ENCODE peak calls at places on chromosomes 11 and 22, in nine cellular contexts. W, B, K, E, F, Q, A, G and D are unnamed samples.

GRCh38 chr11:57903441-57904123 is 120.1 kb upstream of the OR9Q1 start:
- DNase-seq in A (no peak), K (peak; percentile 65), B (peak; percentile 10), Q (no peak), W (peak; percentile 10), F (peak; percentile 51), E (peak; percentile 21), G (no peak), D (peak; percentile 91)

GRCh38 chr11:128525411-128526243 is 61.7 kb downstream of the ETS1 start:
- DNase-seq in W (peak; percentile 92), Q (no peak), B (peak; percentile 74), A (no peak), F (no peak), K (peak; percentile 59), E (no peak), G (no peak), D (peak; percentile 67)

GRCh38 chr11:64742087-64742939 is 1.6 kb downstream of the RASGRP2 start:
- DNase-seq in G (no peak), Q (no peak), E (no peak), A (no peak), F (no peak), B (no peak), K (peak; percentile 79), W (no peak), D (no peak)

GRCh38 chr11:9962722-9963121 is 298.8 kb downstream of the SWAP70 start:
- DNase-seq in W (no peak), K (no peak), G (no peak), Q (no peak), A (no peak), F (no peak), B (peak; percentile 23), E (no peak), D (no peak)

GRCh38 chr11:102177974-102178631 is 67.9 kb downstream of the YAP1 start:
- DNase-seq in Q (no peak), W (peak; percentile 92), K (no peak), B (peak; percentile 94), E (peak; percentile 17), F (peak; percentile 11), G (peak; percentile 90), A (no peak), D (peak; percentile 99)

GRCh38 chr11:95831198-95831883 is 41.0 kb downstream of the CEP57 start:
- DNase-seq in F (peak; percentile 3), W (peak; percentile 97), B (peak; percentile 96), E (no peak), K (no peak), A (no peak), Q (no peak), G (peak; percentile 71), D (peak; percentile 52)

GRCh38 chr11:32173435-32173834 is 82.6 kb downstream of the RCN1 start:
- DNase-seq in G (peak; percentile 83), A (peak; percentile 62), K (peak; percentile 90), F (peak; percentile 51), Q (peak; percentile 75), W (peak; percentile 58), B (peak; percentile 68), E (peak; percentile 45), D (peak; percentile 43)

GRCh38 chr22:40176921-40177737 is 596 bp upstream of the TNRC6B start:
- DNase-seq in K (peak; percentile 89), F (peak; percentile 68), A (no peak), G (peak; percentile 76), B (peak; percentile 71), Q (peak; percentile 43), W (peak; percentile 70), E (peak; percentile 71), D (peak; percentile 68)

GRCh38 chr11:14308114-14308896 is 50.7 kb downstream of the RRAS2 start:
- DNase-seq in B (peak; percentile 58), F (peak; percentile 17), W (peak; percentile 48), Q (no peak), K (no peak), E (no peak), A (no peak), G (peak; percentile 65), D (peak; percentile 60)

GRCh38 chr11:119803139-119803538 is 74.1 kb upstream of the NECTIN1 start:
- DNase-seq in E (peak; percentile 23), Q (no peak), B (no peak), A (no peak), F (no peak), G (no peak), K (no peak), W (no peak), D (no peak)

GRCh38 chr11:63537293-63538101 is 889 bp downstream of the PLAAT4 start:
- DNase-seq in E (peak; percentile 66), G (peak; percentile 97), W (peak; percentile 96), K (no peak), B (peak; percentile 4), A (no peak), F (peak; percentile 86), Q (peak; percentile 75), D (no peak)

GRCh38 chr11:20159680-20160381 is 444 bp downstream of the DBX1 start:
- DNase-seq in G (no peak), F (no peak), A (no peak), B (no peak), K (peak; percentile 71), Q (no peak), W (no peak), E (no peak), D (no peak)

GRCh38 chr11:119741369-119742262 is 12.6 kb upstream of the NECTIN1 start:
- DNase-seq in Q (peak; percentile 70), K (peak; percentile 93), B (no peak), W (no peak), G (peak; percentile 34), A (peak; percentile 56), E (peak; percentile 42), F (no peak), D (no peak)

GRCh38 chr11:75204012-75204674 is 36.4 kb upstream of the TPBGL start:
- DNase-seq in G (no peak), B (no peak), K (peak; percentile 53), E (no peak), F (no peak), W (no peak), Q (no peak), A (no peak), D (no peak)

GRCh38 chr11:132101861-132102260 is 731.4 kb downstream of the NTM start:
- DNase-seq in E (no peak), W (peak; percentile 81), Q (no peak), B (peak; percentile 70), A (no peak), F (no peak), G (no peak), K (peak; percentile 24), D (no peak)

GRCh38 chr11:95050595-95051202 is 1.5 kb downstream of the KDM4F start:
- DNase-seq in A (no peak), F (no peak), B (no peak), W (no peak), K (no peak), G (no peak), Q (no peak), E (no peak), D (no peak)

GRCh38 chr11:45921561-45922424 is 663 bp upstream of the LARGE2 start:
- DNase-seq in Q (peak; percentile 47), E (peak; percentile 92), W (no peak), G (no peak), B (no peak), A (peak; percentile 65), F (peak; percentile 96), K (peak; percentile 97), D (no peak)
- H3K4me3 ChIP-seq in Q (peak overlapping the region; percentile 41), E (peak overlapping the region; percentile 70), W (no peak overlapping the region), G (peak overlapping the region; percentile 38), B (no peak overlapping the region), A (peak overlapping the region; percentile 78), F (peak overlapping the region; percentile 9), K (peak overlapping the region; percentile 64), D (peak overlapping the region; percentile 37)

GRCh38 chr22:43200555-43200954 is 13.6 kb upstream of the TTLL12 start:
- DNase-seq in W (no peak), G (no peak), F (no peak), Q (no peak), K (no peak), A (no peak), B (no peak), E (no peak), D (no peak)

GRCh38 chr22:43202326-43202725 is 15.4 kb upstream of the TTLL12 start:
- DNase-seq in F (no peak), E (no peak), K (no peak), A (no peak), B (no peak), G (no peak), W (no peak), Q (no peak), D (no peak)

GRCh38 chr22:43203471-43203981 is 16.6 kb upstream of the TTLL12 start:
- DNase-seq in B (no peak), K (peak; percentile 93), E (no peak), A (no peak), G (peak; percentile 46), W (no peak), Q (peak; percentile 87), F (no peak), D (no peak)

GRCh38 chr22:43201486-43202219 is 14.7 kb upstream of the TTLL12 start:
- DNase-seq in F (no peak), B (no peak), K (no peak), Q (no peak), E (no peak), A (no peak), W (no peak), G (no peak), D (no peak)

DNA sequence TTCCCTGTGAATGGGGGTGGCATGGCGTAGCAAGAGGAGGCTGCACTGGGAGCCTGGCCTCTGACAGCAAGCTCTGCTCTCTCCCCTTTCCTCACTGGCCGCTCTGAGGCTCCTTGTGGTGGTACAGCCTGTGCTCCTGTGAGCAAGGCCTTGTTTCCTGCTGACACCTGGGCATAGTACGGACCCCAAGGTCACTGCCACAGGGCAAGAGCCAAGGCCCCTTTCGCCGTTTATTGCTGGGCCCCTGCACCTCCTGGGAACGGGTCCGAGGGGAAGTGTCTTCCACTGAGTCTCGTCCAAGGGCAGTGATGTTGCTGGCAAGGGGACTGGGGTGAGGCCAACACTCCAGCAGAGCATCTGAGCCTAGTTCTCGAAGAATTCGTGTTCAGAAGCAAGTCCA is 15.8 kb upstream of the TTLL12 start:
- DNase-seq in W (no peak), F (no peak), A (no peak), K (no peak), B (no peak), Q (no peak), E (no peak), G (no peak), D (no peak)
- H3K27me3 ChIP-seq in W (peaks cover 6% of the 10 kb centered on the region), F (no peaks in the 10 kb centered on the region), A (peaks cover 20% of the 10 kb centered on the region), K (no peaks in the 10 kb centered on the region), B (peaks cover 29% of the 10 kb centered on the region), Q (no peaks in the 10 kb centered on the region), E (no peaks in the 10 kb centered on the region), G (no peaks in the 10 kb centered on the region), D (no peaks in the 10 kb centered on the region)

DNA sequence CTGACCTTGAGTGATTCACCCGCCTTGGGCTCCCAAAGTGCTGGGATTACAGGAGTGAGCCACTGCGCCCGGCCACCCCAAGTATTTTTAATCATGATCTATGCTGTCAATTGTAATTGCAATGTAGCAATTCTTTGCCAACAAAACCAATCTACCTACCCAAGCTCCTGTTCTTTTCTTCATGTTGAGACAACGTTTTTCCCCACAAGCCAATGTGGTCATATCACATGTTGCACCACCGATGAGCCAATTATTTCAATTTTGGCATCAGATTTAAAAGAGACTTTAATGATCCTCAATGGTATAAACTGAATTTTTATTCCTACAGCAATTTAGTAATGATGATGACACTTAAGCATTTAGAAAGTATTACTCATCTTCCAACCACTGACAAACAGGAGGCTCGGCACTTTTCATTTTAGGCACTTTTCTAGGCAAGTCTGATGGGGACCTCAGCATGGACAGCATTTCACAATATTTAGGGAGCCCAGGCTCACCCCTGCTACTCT is 291.3 kb downstream of the ST3GAL4 start:
- DNase-seq in K (no peak), A (no peak), W (peak; percentile 74), G (peak; percentile 11), Q (no peak), E (no peak), F (no peak), B (peak; percentile 44), D (peak; percentile 10)
- H3K4me3 ChIP-seq in K (no peak overlapping the region), A (no peak overlapping the region), W (no peak overlapping the region), G (no peak overlapping the region), Q (no peak overlapping the region), E (no peak overlapping the region), F (no peak overlapping the region), B (no peak overlapping the region), D (no peak overlapping the region)

GRCh38 chr11:111351374-111352081 is 27.5 kb downstream of the POU2AF1 start:
- DNase-seq in W (no peak), F (no peak), E (no peak), K (peak; percentile 12), G (no peak), A (no peak), Q (no peak), B (no peak), D (no peak)
- H3K27me3 ChIP-seq in W (no peaks in the 10 kb centered on the region), F (no peaks in the 10 kb centered on the region), E (no peaks in the 10 kb centered on the region), K (peaks cover 58% of the 10 kb centered on the region), G (no peaks in the 10 kb centered on the region), A (no peaks in the 10 kb centered on the region), Q (no peaks in the 10 kb centered on the region), B (peaks cover 27% of the 10 kb centered on the region), D (peaks cover 1% of the 10 kb centered on the region)